ENCODE peak calls at places on chromosomes 1 and 21, in seven cellular contexts. A is kidney glomerular epithelial cell, Y is right cardiac atrium, Q is astrocyte of the cerebellum, M is WERI-Rb-1, Z is NCI-H1092, W is epithelial cell of esophagus. U is an unnamed sample.

GRCh38 chr1:109213824-109214693 is at the start of gene SARS1:
- DNase-seq in Z (peak; percentile 87), M (peak; percentile 97), A (peak; percentile 73), Q (peak; percentile 45), W (peak; percentile 86), Y (peak; percentile 95), U (peak; percentile 92)

GRCh38 chr1:167233373-167233772 is 12.7 kb downstream of the POU2F1 start:
- DNase-seq in M (no peak), W (no peak), Z (no peak), Q (no peak), A (no peak), Y (no peak), U (no peak)

GRCh38 chr21:45283019-45283610 is 4.6 kb downstream of the POFUT2 start:
- DNase-seq in Q (no peak), A (no peak), Z (no peak), M (peak; percentile 6), Y (peak; percentile 45), W (no peak), U (no peak)

GRCh38 chr1:40861227-40862003 is 748 bp downstream of the CITED4 start:
- DNase-seq in Q (no peak), M (no peak), Z (peak; percentile 12), W (peak; percentile 68), A (no peak), Y (peak; percentile 81), U (peak; percentile 59)

GRCh38 chr1:65948609-65949229 is 156.0 kb downstream of the PDE4B start:
- DNase-seq in W (peak; percentile 4), A (peak; percentile 46), M (peak; percentile 20), Q (no peak), Z (no peak), Y (no peak), U (no peak)

GRCh38 chr21:41080485-41080884 is 87.5 kb upstream of the BACE2 start:
- DNase-seq in A (no peak), M (no peak), W (no peak), Z (no peak), Y (no peak), Q (no peak), U (no peak)

GRCh38 chr1:71667224-71667623 is 586.4 kb upstream of the ZRANB2 start:
- DNase-seq in A (peak; percentile 12), Q (no peak), M (no peak), Y (no peak), W (peak; percentile 13), Z (peak; percentile 6), U (no peak)

GRCh38 chr1:21901473-21901847 is 35.6 kb downstream of the HSPG2 start:
- DNase-seq in A (no peak), W (no peak), Z (no peak), M (no peak), Q (no peak), Y (peak; percentile 86), U (no peak)

GRCh38 chr1:26602378-26602959 is 72.9 kb downstream of the RPS6KA1 start:
- DNase-seq in Z (peak; percentile 56), Y (no peak), A (peak; percentile 34), M (peak; percentile 18), Q (peak; percentile 50), W (peak; percentile 71), U (peak; percentile 70)

GRCh38 chr1:20705356-20705755 is 12.5 kb downstream of the KIF17 start:
- DNase-seq in W (no peak), Z (no peak), Q (no peak), A (no peak), M (no peak), Y (no peak), U (no peak)

GRCh38 chr1:246450485-246451251 is 56.4 kb downstream of the SMYD3 start:
- DNase-seq in Y (no peak), Q (peak; percentile 15), W (peak; percentile 47), A (peak; percentile 49), M (no peak), Z (peak; percentile 31), U (peak; percentile 45)

GRCh38 chr1:200448034-200448762 is 38.4 kb upstream of the ZNF281 start:
- DNase-seq in Y (no peak), Z (no peak), A (no peak), M (no peak), W (no peak), Q (no peak), U (peak; percentile 63)

GRCh38 chr1:233281711-233282581 is 13.6 kb downstream of the PCNX2 start:
- DNase-seq in Q (peak; percentile 85), W (no peak), A (no peak), Z (no peak), Y (no peak), M (no peak), U (peak; percentile 53)

GRCh38 chr1:97640677-97641076 is 280.2 kb downstream of the DPYD start:
- DNase-seq in M (no peak), Y (no peak), Z (no peak), W (peak; percentile 16), A (no peak), Q (no peak), U (no peak)

GRCh38 chr1:119768778-119769177 is at the start of gene HMGCS2:
- DNase-seq in Q (no peak), M (no peak), Y (no peak), W (no peak), Z (no peak), A (no peak), U (no peak)

GRCh38 chr1:2529776-2530500 is at the start of gene HES5:
- DNase-seq in Z (no peak), W (no peak), Y (peak; percentile 82), M (no peak), Q (no peak), A (no peak), U (no peak)

GRCh38 chr1:225733254-225733653 is 44.4 kb upstream of the SRP9 start:
- DNase-seq in M (no peak), W (no peak), A (no peak), Q (no peak), Z (no peak), Y (no peak), U (no peak)

GRCh38 chr21:42799948-42800347 is 79.4 kb downstream of the WDR4 start:
- DNase-seq in A (no peak), Y (no peak), Q (no peak), M (no peak), W (no peak), Z (no peak), U (no peak)

GRCh38 chr1:178645157-178645825 is 79.8 kb upstream of the RALGPS2 start:
- DNase-seq in Y (no peak), M (peak; percentile 55), Z (no peak), A (no peak), W (no peak), Q (no peak), U (no peak)

GRCh38 chr1:156458181-156458503 is 42.4 kb downstream of the MEF2D start:
- DNase-seq in M (no peak), A (no peak), Z (no peak), W (peak; percentile 61), Q (no peak), Y (no peak), U (no peak)

GRCh38 chr1:204623365-204623893 is 62.1 kb downstream of the LRRN2 start:
- DNase-seq in M (peak; percentile 91), Y (no peak), W (peak; percentile 27), Z (no peak), A (peak; percentile 48), Q (no peak), U (no peak)

GRCh38 chr21:29233611-29234540 is 64.8 kb upstream of the BACH1 start:
- DNase-seq in Y (no peak), Z (no peak), Q (no peak), M (peak; percentile 92), A (no peak), W (peak; percentile 70), U (peak; percentile 46)

GRCh38 chr1:45802343-45803298 is 791 bp upstream of the MAST2 start:
- DNase-seq in Z (peak; percentile 55), Y (peak; percentile 84), A (peak; percentile 94), W (peak; percentile 87), Q (peak; percentile 87), M (peak; percentile 85), U (peak; percentile 80)

GRCh38 chr1:11951901-11952300 is 17.4 kb downstream of the PLOD1 start:
- DNase-seq in Q (no peak), A (no peak), Z (no peak), Y (no peak), W (no peak), M (no peak), U (no peak)

GRCh38 chr1:116948642-116949041 is 38.9 kb downstream of the PTGFRN start:
- DNase-seq in M (no peak), Q (no peak), Y (no peak), W (no peak), Z (no peak), A (no peak), U (no peak)

GRCh38 chr1:236144033-236144432 is 1.7 kb downstream of the GPR137B start:
- DNase-seq in W (no peak), Z (no peak), A (no peak), Q (no peak), M (no peak), Y (no peak), U (no peak)

GRCh38 chr21:45640001-45640887 is 3.3 kb upstream of the PCBP3 start:
- DNase-seq in Z (no peak), A (no peak), Y (no peak), Q (no peak), W (no peak), M (peak; percentile 45), U (no peak)

GRCh38 chr1:79079770-79080169 is 73.2 kb upstream of the ADGRL4 start:
- DNase-seq in M (peak; percentile 68), Y (peak; percentile 43), W (peak; percentile 89), Q (peak; percentile 78), A (peak; percentile 95), Z (no peak), U (no peak)

GRCh38 chr21:33975548-33976081 is 60.0 kb upstream of the ATP5PO start:
- DNase-seq in W (peak; percentile 86), Q (no peak), M (no peak), Z (no peak), Y (no peak), A (peak; percentile 51), U (peak; percentile 77)

GRCh38 chr1:170678196-170678595 is 14.3 kb downstream of the PRRX1 start:
- DNase-seq in Z (no peak), A (no peak), M (no peak), W (no peak), Q (no peak), Y (no peak), U (no peak)

GRCh38 chr1:166858726-166859419 is 17.2 kb downstream of the TADA1 start:
- DNase-seq in W (no peak), M (no peak), A (no peak), Q (no peak), Z (no peak), Y (no peak), U (no peak)